ENCODE peak calls at places on chromosomes 13 and 19, in eight cellular contexts. One of them, this sample, is unnamed.

GRCh38 chr19:38793186-38793585 is 4.2 kb downstream of the LGALS7B start:
- DNase-seq in CD4-positive, alpha-beta memory T cell: no peak
- DNase-seq in thoracic aorta: no peak
- DNase-seq in kidney epithelial cell: peak
- DNase-seq in mesenchymal stem cell: no peak
- DNase-seq in naive thymus-derived CD4-positive, alpha-beta T cell: no peak
- DNase-seq in GM06990: no peak
- DNase-seq in cardiac fibroblast: peak
- DNase-seq in this sample: no peak

GRCh38 chr13:113413178-113413897 is 40.0 kb downstream of the ADPRHL1 start:
- DNase-seq in thoracic aorta: peak
- DNase-seq in CD4-positive, alpha-beta memory T cell: no peak
- DNase-seq in kidney epithelial cell: no peak
- DNase-seq in mesenchymal stem cell: no peak
- DNase-seq in GM06990: no peak
- DNase-seq in cardiac fibroblast: no peak
- DNase-seq in naive thymus-derived CD4-positive, alpha-beta T cell: no peak
- DNase-seq in this sample: no peak

GRCh38 chr13:21039097-21039800 is 22.1 kb downstream of the LATS2 start:
- DNase-seq in kidney epithelial cell: no peak
- DNase-seq in CD4-positive, alpha-beta memory T cell: no peak
- DNase-seq in mesenchymal stem cell: no peak
- DNase-seq in thoracic aorta: no peak
- DNase-seq in cardiac fibroblast: no peak
- DNase-seq in naive thymus-derived CD4-positive, alpha-beta T cell: no peak
- DNase-seq in GM06990: no peak
- DNase-seq in this sample: no peak

GRCh38 chr19:3404324-3405260 is 38.2 kb downstream of the NFIC start:
- DNase-seq in CD4-positive, alpha-beta memory T cell: no peak
- DNase-seq in cardiac fibroblast: peak
- DNase-seq in kidney epithelial cell: no peak
- DNase-seq in GM06990: no peak
- DNase-seq in mesenchymal stem cell: peak
- DNase-seq in naive thymus-derived CD4-positive, alpha-beta T cell: no peak
- DNase-seq in thoracic aorta: peak
- DNase-seq in this sample: no peak

GRCh38 chr19:47415953-47416666 is 3.2 kb downstream of the MEIS3 start:
- DNase-seq in thoracic aorta: no peak
- DNase-seq in CD4-positive, alpha-beta memory T cell: no peak
- DNase-seq in GM06990: no peak
- DNase-seq in cardiac fibroblast: no peak
- DNase-seq in kidney epithelial cell: no peak
- DNase-seq in mesenchymal stem cell: no peak
- DNase-seq in naive thymus-derived CD4-positive, alpha-beta T cell: no peak
- DNase-seq in this sample: no peak

GRCh38 chr19:55228403-55229031 is at the start of gene TMEM86B:
- DNase-seq in naive thymus-derived CD4-positive, alpha-beta T cell: no peak
- DNase-seq in thoracic aorta: no peak
- DNase-seq in GM06990: no peak
- DNase-seq in cardiac fibroblast: no peak
- DNase-seq in kidney epithelial cell: no peak
- DNase-seq in mesenchymal stem cell: no peak
- DNase-seq in CD4-positive, alpha-beta memory T cell: no peak
- DNase-seq in this sample: no peak

GRCh38 chr19:13057744-13058143 is 44.9 kb downstream of the LYL1 start:
- DNase-seq in CD4-positive, alpha-beta memory T cell: no peak
- DNase-seq in kidney epithelial cell: no peak
- DNase-seq in naive thymus-derived CD4-positive, alpha-beta T cell: no peak
- DNase-seq in GM06990: no peak
- DNase-seq in cardiac fibroblast: peak
- DNase-seq in thoracic aorta: no peak
- DNase-seq in mesenchymal stem cell: peak
- DNase-seq in this sample: no peak

GRCh38 chr13:33784738-33785137 is 33.2 kb upstream of the RFC3 start:
- DNase-seq in thoracic aorta: no peak
- DNase-seq in kidney epithelial cell: no peak
- DNase-seq in GM06990: no peak
- DNase-seq in cardiac fibroblast: no peak
- DNase-seq in mesenchymal stem cell: no peak
- DNase-seq in CD4-positive, alpha-beta memory T cell: no peak
- DNase-seq in naive thymus-derived CD4-positive, alpha-beta T cell: no peak
- DNase-seq in this sample: no peak

GRCh38 chr13:25901460-25902376 is 150.1 kb downstream of the SHISA2 start:
- DNase-seq in GM06990: peak
- DNase-seq in naive thymus-derived CD4-positive, alpha-beta T cell: peak
- DNase-seq in mesenchymal stem cell: peak
- DNase-seq in thoracic aorta: no peak
- DNase-seq in kidney epithelial cell: peak
- DNase-seq in cardiac fibroblast: peak
- DNase-seq in CD4-positive, alpha-beta memory T cell: peak
- DNase-seq in this sample: no peak

GRCh38 chr19:21383980-21384582 is 12.9 kb upstream of the ZNF493 start:
- DNase-seq in CD4-positive, alpha-beta memory T cell: no peak
- DNase-seq in cardiac fibroblast: no peak
- DNase-seq in naive thymus-derived CD4-positive, alpha-beta T cell: no peak
- DNase-seq in GM06990: no peak
- DNase-seq in kidney epithelial cell: no peak
- DNase-seq in mesenchymal stem cell: no peak
- DNase-seq in thoracic aorta: no peak
- DNase-seq in this sample: no peak

GRCh38 chr13:67043901-67044300 is 186.2 kb downstream of the PCDH9 start:
- DNase-seq in kidney epithelial cell: no peak
- DNase-seq in GM06990: no peak
- DNase-seq in mesenchymal stem cell: no peak
- DNase-seq in thoracic aorta: no peak
- DNase-seq in cardiac fibroblast: peak
- DNase-seq in CD4-positive, alpha-beta memory T cell: no peak
- DNase-seq in naive thymus-derived CD4-positive, alpha-beta T cell: no peak
- DNase-seq in this sample: peak

GRCh38 chr13:58429917-58430316 is 798.4 kb downstream of the PCDH17 start:
- DNase-seq in cardiac fibroblast: no peak
- DNase-seq in CD4-positive, alpha-beta memory T cell: no peak
- DNase-seq in thoracic aorta: no peak
- DNase-seq in naive thymus-derived CD4-positive, alpha-beta T cell: no peak
- DNase-seq in kidney epithelial cell: no peak
- DNase-seq in GM06990: no peak
- DNase-seq in mesenchymal stem cell: no peak
- DNase-seq in this sample: no peak
- H3K4me3 ChIP-seq in cardiac fibroblast: no peak
- H3K4me3 ChIP-seq in CD4-positive, alpha-beta memory T cell: no peak
- H3K4me3 ChIP-seq in thoracic aorta: no peak
- H3K4me3 ChIP-seq in naive thymus-derived CD4-positive, alpha-beta T cell: no peak
- H3K4me3 ChIP-seq in kidney epithelial cell: no peak
- H3K4me3 ChIP-seq in GM06990: no peak
- H3K4me3 ChIP-seq in mesenchymal stem cell: no peak
- H3K4me3 ChIP-seq in this sample: no peak

GRCh38 chr19:1237027-1237659 is 662 bp downstream of the CBARP start:
- DNase-seq in naive thymus-derived CD4-positive, alpha-beta T cell: no peak
- DNase-seq in mesenchymal stem cell: no peak
- DNase-seq in thoracic aorta: no peak
- DNase-seq in GM06990: no peak
- DNase-seq in cardiac fibroblast: no peak
- DNase-seq in CD4-positive, alpha-beta memory T cell: no peak
- DNase-seq in kidney epithelial cell: no peak
- DNase-seq in this sample: no peak
- H3K4me3 ChIP-seq in naive thymus-derived CD4-positive, alpha-beta T cell: no peak
- H3K4me3 ChIP-seq in mesenchymal stem cell: peak
- H3K4me3 ChIP-seq in thoracic aorta: peak
- H3K4me3 ChIP-seq in GM06990: peak
- H3K4me3 ChIP-seq in cardiac fibroblast: peak
- H3K4me3 ChIP-seq in CD4-positive, alpha-beta memory T cell: no peak
- H3K4me3 ChIP-seq in kidney epithelial cell: peak
- H3K4me3 ChIP-seq in this sample: peak

GRCh38 chr13:39035204-39035603 is 2.7 kb downstream of the PROSER1 start:
- DNase-seq in thoracic aorta: no peak
- DNase-seq in CD4-positive, alpha-beta memory T cell: no peak
- DNase-seq in mesenchymal stem cell: no peak
- DNase-seq in cardiac fibroblast: no peak
- DNase-seq in kidney epithelial cell: no peak
- DNase-seq in naive thymus-derived CD4-positive, alpha-beta T cell: no peak
- DNase-seq in GM06990: no peak
- DNase-seq in this sample: no peak

GRCh38 chr13:39037410-39037879 is 444 bp downstream of the PROSER1 start:
- DNase-seq in cardiac fibroblast: no peak
- DNase-seq in mesenchymal stem cell: peak
- DNase-seq in thoracic aorta: no peak
- DNase-seq in GM06990: no peak
- DNase-seq in CD4-positive, alpha-beta memory T cell: peak
- DNase-seq in kidney epithelial cell: no peak
- DNase-seq in naive thymus-derived CD4-positive, alpha-beta T cell: no peak
- DNase-seq in this sample: no peak

GRCh38 chr13:39036212-39036611 is 1.7 kb downstream of the PROSER1 start:
- DNase-seq in kidney epithelial cell: no peak
- DNase-seq in thoracic aorta: no peak
- DNase-seq in GM06990: no peak
- DNase-seq in cardiac fibroblast: peak
- DNase-seq in CD4-positive, alpha-beta memory T cell: peak
- DNase-seq in mesenchymal stem cell: peak
- DNase-seq in naive thymus-derived CD4-positive, alpha-beta T cell: no peak
- DNase-seq in this sample: no peak

GRCh38 chr13:39034085-39034484 is 3.8 kb downstream of the PROSER1 start:
- DNase-seq in cardiac fibroblast: no peak
- DNase-seq in mesenchymal stem cell: no peak
- DNase-seq in naive thymus-derived CD4-positive, alpha-beta T cell: no peak
- DNase-seq in kidney epithelial cell: no peak
- DNase-seq in CD4-positive, alpha-beta memory T cell: no peak
- DNase-seq in thoracic aorta: no peak
- DNase-seq in GM06990: no peak
- DNase-seq in this sample: no peak

GRCh38 chr13:39035799-39036198 is 2.1 kb downstream of the PROSER1 start:
- DNase-seq in CD4-positive, alpha-beta memory T cell: no peak
- DNase-seq in cardiac fibroblast: no peak
- DNase-seq in kidney epithelial cell: no peak
- DNase-seq in naive thymus-derived CD4-positive, alpha-beta T cell: no peak
- DNase-seq in mesenchymal stem cell: peak
- DNase-seq in GM06990: no peak
- DNase-seq in thoracic aorta: no peak
- DNase-seq in this sample: no peak
- H3K4me3 ChIP-seq in CD4-positive, alpha-beta memory T cell: peak
- H3K4me3 ChIP-seq in cardiac fibroblast: peak
- H3K4me3 ChIP-seq in kidney epithelial cell: peak
- H3K4me3 ChIP-seq in naive thymus-derived CD4-positive, alpha-beta T cell: peak
- H3K4me3 ChIP-seq in mesenchymal stem cell: no peak
- H3K4me3 ChIP-seq in GM06990: peak
- H3K4me3 ChIP-seq in thoracic aorta: peak
- H3K4me3 ChIP-seq in this sample: peak

DNA sequence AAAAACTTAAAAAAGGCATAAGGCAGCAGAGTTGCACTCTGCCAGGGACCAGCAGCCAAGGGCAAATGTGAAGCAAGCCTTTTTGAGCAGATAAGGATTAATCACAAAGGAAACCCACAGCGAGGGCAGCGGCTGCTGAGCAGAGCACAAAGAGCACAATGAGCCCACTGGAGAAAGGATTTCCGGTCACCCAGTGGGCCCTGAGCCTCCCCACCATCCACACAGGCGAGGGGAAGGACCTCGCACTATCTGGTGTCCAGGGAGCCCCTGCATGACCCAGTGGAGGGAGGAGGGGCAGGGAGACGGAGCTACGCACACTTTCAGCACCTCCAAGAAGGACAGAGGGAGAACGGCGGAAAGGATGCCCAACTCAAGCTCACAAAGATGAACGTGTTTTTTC is 40.0 kb downstream of the COL4A1 start:
- DNase-seq in GM06990: no peak
- DNase-seq in thoracic aorta: no peak
- DNase-seq in CD4-positive, alpha-beta memory T cell: no peak
- DNase-seq in mesenchymal stem cell: no peak
- DNase-seq in kidney epithelial cell: no peak
- DNase-seq in cardiac fibroblast: no peak
- DNase-seq in naive thymus-derived CD4-positive, alpha-beta T cell: no peak
- DNase-seq in this sample: no peak
- H3K4me3 ChIP-seq in GM06990: no peak
- H3K4me3 ChIP-seq in thoracic aorta: no peak
- H3K4me3 ChIP-seq in CD4-positive, alpha-beta memory T cell: no peak
- H3K4me3 ChIP-seq in mesenchymal stem cell: no peak
- H3K4me3 ChIP-seq in kidney epithelial cell: no peak
- H3K4me3 ChIP-seq in cardiac fibroblast: no peak
- H3K4me3 ChIP-seq in naive thymus-derived CD4-positive, alpha-beta T cell: no peak
- H3K4me3 ChIP-seq in this sample: no peak

DNA sequence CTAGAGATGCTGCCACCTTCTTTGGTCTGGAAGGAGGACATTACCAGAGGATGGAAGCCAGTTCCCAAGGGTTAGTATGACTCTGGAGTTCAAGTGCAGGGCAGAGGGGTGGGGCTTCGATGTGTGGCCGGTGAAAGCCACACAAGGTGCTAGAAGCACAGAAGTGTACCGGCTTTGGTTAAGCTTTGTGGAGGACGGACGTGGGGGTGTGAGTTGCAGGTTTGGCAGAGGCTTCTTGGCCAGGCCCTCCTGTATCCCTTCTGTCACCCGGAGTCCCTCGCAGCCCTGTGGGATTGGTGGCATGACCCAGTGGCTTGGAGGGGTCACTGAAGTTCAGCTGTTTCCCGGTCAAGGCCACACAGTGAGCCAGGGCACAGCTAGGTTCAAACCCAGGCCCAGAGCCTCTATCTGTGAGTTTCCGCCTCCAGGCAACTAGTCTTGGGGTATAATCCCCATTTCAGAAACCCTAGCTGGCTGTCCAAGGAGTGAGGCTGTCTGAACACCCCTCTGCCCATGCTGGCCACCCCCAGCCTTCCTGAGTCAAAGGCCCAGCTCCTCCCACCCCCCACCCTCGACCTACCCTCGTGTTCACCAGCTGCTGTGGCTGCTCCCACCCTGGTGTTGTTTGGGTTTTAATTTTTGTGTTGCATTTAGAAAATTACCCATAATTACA is 4.6 kb upstream of the SSBP4 start:
- DNase-seq in CD4-positive, alpha-beta memory T cell: no peak
- DNase-seq in mesenchymal stem cell: no peak
- DNase-seq in cardiac fibroblast: no peak
- DNase-seq in GM06990: no peak
- DNase-seq in naive thymus-derived CD4-positive, alpha-beta T cell: no peak
- DNase-seq in thoracic aorta: no peak
- DNase-seq in kidney epithelial cell: no peak
- DNase-seq in this sample: no peak
- H3K4me3 ChIP-seq in CD4-positive, alpha-beta memory T cell: no peak
- H3K4me3 ChIP-seq in mesenchymal stem cell: no peak
- H3K4me3 ChIP-seq in cardiac fibroblast: peak
- H3K4me3 ChIP-seq in GM06990: no peak
- H3K4me3 ChIP-seq in naive thymus-derived CD4-positive, alpha-beta T cell: peak
- H3K4me3 ChIP-seq in thoracic aorta: peak
- H3K4me3 ChIP-seq in kidney epithelial cell: no peak
- H3K4me3 ChIP-seq in this sample: no peak

DNA sequence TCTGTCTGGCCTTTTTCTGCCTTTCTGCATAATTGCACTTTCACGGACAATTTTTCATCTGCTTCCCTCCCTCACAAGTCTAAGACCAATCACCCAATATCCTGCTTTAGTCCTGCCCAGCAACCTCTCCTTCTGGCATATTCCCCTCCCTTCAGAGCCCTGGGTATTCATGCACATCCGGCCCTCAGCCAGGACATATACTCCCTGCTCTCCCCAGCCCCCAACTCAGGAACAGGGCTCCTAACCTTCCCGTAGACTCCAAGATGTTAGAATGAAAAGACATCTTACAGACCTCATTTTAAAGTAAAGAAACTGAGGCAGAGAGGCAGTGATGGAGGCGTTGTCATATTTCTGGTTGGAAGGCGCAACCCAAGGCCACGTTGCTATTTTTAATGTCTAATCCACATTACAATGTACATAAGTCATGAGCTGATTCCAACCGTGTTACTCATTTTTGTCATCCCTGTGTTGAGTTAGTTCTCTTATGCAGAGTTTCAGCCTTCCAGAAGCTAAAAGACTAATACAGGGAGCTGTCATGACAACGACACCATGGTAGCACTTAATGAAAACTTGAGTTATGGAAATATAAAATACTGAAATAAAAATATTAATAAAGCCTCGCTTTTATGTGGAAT is 209.2 kb downstream of the TSHZ3 start:
- DNase-seq in CD4-positive, alpha-beta memory T cell: no peak
- DNase-seq in kidney epithelial cell: peak
- DNase-seq in thoracic aorta: no peak
- DNase-seq in mesenchymal stem cell: peak
- DNase-seq in GM06990: no peak
- DNase-seq in naive thymus-derived CD4-positive, alpha-beta T cell: no peak
- DNase-seq in cardiac fibroblast: peak
- DNase-seq in this sample: peak
- H3K4me3 ChIP-seq in CD4-positive, alpha-beta memory T cell: no peak
- H3K4me3 ChIP-seq in kidney epithelial cell: no peak
- H3K4me3 ChIP-seq in thoracic aorta: no peak
- H3K4me3 ChIP-seq in mesenchymal stem cell: no peak
- H3K4me3 ChIP-seq in GM06990: no peak
- H3K4me3 ChIP-seq in naive thymus-derived CD4-positive, alpha-beta T cell: no peak
- H3K4me3 ChIP-seq in cardiac fibroblast: no peak
- H3K4me3 ChIP-seq in this sample: no peak